ENCODE peak calls at places on chromosomes 12 and 14, in four cellular contexts. O, C, I and W are unnamed samples.

GRCh38 chr14:103624860-103625259 is 4.2 kb upstream of the KLC1 start:
- DNase-seq in O (no peak), C (peak), I (no peak), W (no peak)

GRCh38 chr12:46682148-46682547 is 143.6 kb downstream of the SLC38A4 start:
- DNase-seq in O (no peak), C (no peak), I (no peak), W (no peak)

GRCh38 chr14:26394114-26394855 is 203.5 kb downstream of the NOVA1 start:
- DNase-seq in O (no peak), C (no peak), I (no peak), W (no peak)

GRCh38 chr12:4168041-4168440 is 105.5 kb upstream of the CCND2 start:
- DNase-seq in O (no peak), C (no peak), I (no peak), W (no peak)

GRCh38 chr12:43676183-43676813 is 82.3 kb downstream of the PUS7L start:
- DNase-seq in O (peak), C (peak), I (peak), W (peak)

GRCh38 chr12:100995201-100995600 is 200.6 kb downstream of the ANO4 start:
- DNase-seq in O (no peak), C (peak), I (no peak), W (no peak)

GRCh38 chr12:70535896-70536374 is 101.3 kb downstream of the PTPRB start:
- DNase-seq in O (no peak), C (no peak), I (no peak), W (no peak)

GRCh38 chr14:88614218-88614907 is 51.5 kb downstream of the ZC3H14 start:
- DNase-seq in O (no peak), C (no peak), I (no peak), W (no peak)

GRCh38 chr12:73384592-73384991 is 1112.4 kb downstream of the TRHDE start:
- DNase-seq in O (no peak), C (no peak), I (no peak), W (no peak)

GRCh38 chr14:76313861-76314260 is 62.1 kb upstream of the ESRRB start:
- DNase-seq in O (no peak), C (no peak), I (no peak), W (no peak)

GRCh38 chr14:72708708-72709475 is 185.0 kb downstream of the DPF3 start:
- DNase-seq in O (no peak), C (peak), I (no peak), W (no peak)

GRCh38 chr14:52514046-52514811 is 38.1 kb downstream of the TXNDC16 start:
- DNase-seq in O (no peak), C (peak), I (no peak), W (no peak)

GRCh38 chr14:74645735-74646134 is 33.7 kb upstream of the LTBP2 start:
- DNase-seq in O (no peak), C (no peak), I (no peak), W (no peak)

GRCh38 chr12:50314629-50315312 is 31.5 kb upstream of the LIMA1 start:
- DNase-seq in O (no peak), C (peak), I (no peak), W (no peak)

GRCh38 chr12:56723889-56724659 is 1.0 kb downstream of the NACA start:
- DNase-seq in O (peak), C (peak), I (no peak), W (no peak)

GRCh38 chr12:132986885-132987225 is 688 bp downstream of the ZNF26 start:
- DNase-seq in O (peak), C (no peak), I (no peak), W (no peak)

GRCh38 chr14:92499216-92499615 is 14.4 kb upstream of the RIN3 start:
- DNase-seq in O (no peak), C (no peak), I (no peak), W (no peak)

GRCh38 chr12:65171870-65172269 is 2.5 kb downstream of the LEMD3 start:
- DNase-seq in O (peak), C (peak), I (no peak), W (no peak)

GRCh38 chr12:47785036-47785886 is 12.2 kb downstream of the SLC48A1 start:
- DNase-seq in O (no peak), C (peak), I (no peak), W (no peak)

GRCh38 chr14:80663541-80663940 is 278.0 kb downstream of the CEP128 start:
- DNase-seq in O (no peak), C (no peak), I (no peak), W (no peak)

GRCh38 chr12:10636124-10636523 is 22.7 kb upstream of the MAGOHB start:
- DNase-seq in O (no peak), C (no peak), I (no peak), W (no peak)

GRCh38 chr12:25054076-25054782 is 105.3 kb upstream of the BCAT1 start:
- DNase-seq in O (no peak), C (no peak), I (no peak), W (no peak)

GRCh38 chr12:47942327-47943230 is 20.8 kb upstream of the TMEM106C start:
- DNase-seq in O (no peak), C (peak), I (no peak), W (no peak)

GRCh38 chr14:94045563-94046345 is 19.6 kb downstream of the OTUB2 start:
- DNase-seq in O (no peak), C (no peak), I (no peak), W (no peak)

GRCh38 chr12:26872623-26873022 is 39.6 kb upstream of the ITPR2 start:
- DNase-seq in O (peak), C (no peak), I (no peak), W (no peak)

GRCh38 chr12:100371146-100371545 is 14.3 kb downstream of the SLC17A8 start:
- DNase-seq in O (no peak), C (no peak), I (no peak), W (no peak)

GRCh38 chr14:44180975-44181374 is 326.1 kb downstream of the FSCB start:
- DNase-seq in O (no peak), C (no peak), I (no peak), W (no peak)

GRCh38 chr12:52552055-52552454 is 890 bp downstream of the KRT71 start:
- DNase-seq in O (no peak), C (no peak), I (no peak), W (no peak)

GRCh38 chr12:12072064-12072760 is 1.5 kb downstream of the BCL2L14 start:
- DNase-seq in O (peak), C (no peak), I (peak), W (no peak)

GRCh38 chr12:109763201-109763841 is 49.7 kb downstream of the FAM222A start:
- DNase-seq in O (peak), C (peak), I (no peak), W (no peak)

GRCh38 chr14:72706485-72706884 is 187.4 kb downstream of the DPF3 start:
- DNase-seq in O (no peak), C (no peak), I (no peak), W (no peak)

GRCh38 chr14:30243805-30244204 is 315.2 kb upstream of the G2E3 start:
- DNase-seq in O (no peak), C (no peak), I (no peak), W (no peak)

GRCh38 chr14:63470877-63471565 is 72.2 kb downstream of the PPP2R5E start:
- DNase-seq in O (no peak), C (no peak), I (peak), W (no peak)

GRCh38 chr14:68168460-68169109 is 349.0 kb downstream of the RAD51B start:
- DNase-seq in O (no peak), C (no peak), I (no peak), W (no peak)

DNA sequence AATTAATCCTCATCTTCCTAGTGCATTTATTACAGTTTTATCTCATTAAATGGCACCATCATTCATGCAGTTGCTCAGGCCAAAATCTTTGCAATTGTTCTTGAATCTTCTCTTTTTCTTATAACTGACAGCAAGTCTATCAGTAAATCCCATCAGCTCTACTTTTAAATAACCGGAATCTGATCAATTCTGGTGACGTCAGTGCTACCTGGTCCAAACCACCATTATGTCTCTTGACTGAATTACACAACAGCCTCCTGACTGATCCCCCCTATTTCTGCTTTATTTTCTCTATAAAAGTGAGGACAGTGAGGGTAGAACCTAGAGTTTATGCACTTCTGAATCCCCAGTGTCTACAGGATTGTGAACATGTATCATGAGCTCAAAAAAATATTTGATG is 787.4 kb downstream of the AACS start:
- DNase-seq in O (no peak), C (no peak), I (no peak), W (no peak)
- TF ChIP-seq SPI1 in O (no peak), C (no peak), I (no peak), W (no peak)

GRCh38 chr12:124007810-124008570 is 35.0 kb downstream of the ZNF664 start:
- DNase-seq in O (peak), C (no peak), I (no peak), W (no peak)
- TF ChIP-seq SPI1 in O (peak), C (no peak), I (no peak), W (no peak)

GRCh38 chr12:88839486-88839885 is 259.2 kb upstream of the KITLG start:
- DNase-seq in O (no peak), C (no peak), I (no peak), W (no peak)

GRCh38 chr12:88844426-88844825 is 264.2 kb upstream of the KITLG start:
- DNase-seq in O (no peak), C (no peak), I (no peak), W (no peak)

DNA sequence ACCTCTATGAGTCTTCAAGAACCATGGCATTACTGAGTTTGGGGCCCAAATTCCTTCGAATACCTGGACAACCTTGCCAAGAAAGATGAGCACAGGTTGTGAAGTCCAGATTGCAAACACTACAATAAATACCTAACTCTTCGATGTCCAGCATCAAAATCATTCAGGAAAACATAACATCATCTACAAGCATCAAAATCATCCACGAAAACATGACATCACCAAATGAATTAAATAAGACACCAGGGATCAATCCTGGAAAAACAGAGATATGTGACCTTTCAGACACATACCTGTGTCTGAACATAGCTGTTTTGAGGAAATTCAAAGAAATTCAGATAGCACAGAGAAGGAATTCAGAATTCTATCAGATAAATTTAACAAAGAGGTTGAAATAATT is 262.0 kb upstream of the KITLG start:
- DNase-seq in O (no peak), C (no peak), I (no peak), W (no peak)
- TF ChIP-seq SPI1 in O (no peak), C (no peak), I (no peak), W (no peak)

GRCh38 chr12:15776532-15776931 is 12.7 kb downstream of the EPS8 start:
- DNase-seq in O (no peak), C (no peak), I (no peak), W (no peak)

GRCh38 chr12:15774819-15775218 is 14.4 kb downstream of the EPS8 start:
- DNase-seq in O (no peak), C (no peak), I (no peak), W (no peak)

GRCh38 chr12:15777355-15778012 is 11.7 kb downstream of the EPS8 start:
- DNase-seq in O (no peak), C (no peak), I (no peak), W (no peak)

GRCh38 chr12:15779925-15780324 is 9.3 kb downstream of the EPS8 start:
- DNase-seq in O (no peak), C (no peak), I (no peak), W (no peak)

GRCh38 chr12:15778126-15778525 is 11.1 kb downstream of the EPS8 start:
- DNase-seq in O (no peak), C (no peak), I (no peak), W (no peak)
- TF ChIP-seq SPI1 in O (no peak), C (no peak), I (no peak), W (no peak)